ENCODE peak calls at places on chromosomes 7 and 10, in eight cellular contexts. A, X, F, N, W, I, U and L are unnamed samples.

GRCh38 chr7:36638586-36639265 is 85.6 kb downstream of the AOAH start:
- DNase-seq in A (no peak), X (no peak), F (no peak), N (no peak), W (peak), I (no peak), U (no peak), L (no peak)

GRCh38 chr7:122132341-122132740 is 11.7 kb downstream of the AASS start:
- DNase-seq in A (peak), X (no peak), F (peak), N (no peak), W (no peak), I (peak), U (no peak), L (no peak)

GRCh38 chr7:78490526-78490925 is 692.0 kb downstream of the PHTF2 start:
- DNase-seq in A (no peak), X (no peak), F (no peak), N (no peak), W (no peak), I (no peak), U (no peak), L (no peak)

GRCh38 chr10:110733256-110733952 is 89.3 kb downstream of the RBM20 start:
- DNase-seq in A (no peak), X (no peak), F (peak), N (no peak), W (no peak), I (peak), U (no peak), L (no peak)

GRCh38 chr10:97765201-97765600 is 6.6 kb downstream of the SFRP5 start:
- DNase-seq in A (no peak), X (no peak), F (no peak), N (no peak), W (peak), I (no peak), U (no peak), L (no peak)

GRCh38 chr10:118383699-118384098 is 41.6 kb upstream of the FAM204A start:
- DNase-seq in A (no peak), X (no peak), F (no peak), N (no peak), W (no peak), I (no peak), U (no peak), L (no peak)

GRCh38 chr10:5479481-5480161 is 19.7 kb downstream of the CALML5 start:
- DNase-seq in A (no peak), X (no peak), F (no peak), N (no peak), W (no peak), I (no peak), U (no peak), L (no peak)

GRCh38 chr7:134435161-134435920 is 23.6 kb downstream of the AKR1B1 start:
- DNase-seq in A (peak), X (no peak), F (peak), N (no peak), W (no peak), I (no peak), U (no peak), L (no peak)

GRCh38 chr7:137970263-137970975 is 31.5 kb downstream of the CREB3L2 start:
- DNase-seq in A (peak), X (peak), F (peak), N (peak), W (no peak), I (peak), U (no peak), L (peak)

GRCh38 chr10:83233691-83234090 is 905.6 kb upstream of the GHITM start:
- DNase-seq in A (no peak), X (no peak), F (no peak), N (no peak), W (no peak), I (no peak), U (no peak), L (no peak)

GRCh38 chr10:117535045-117535751 is 7.3 kb upstream of the EMX2 start:
- DNase-seq in A (no peak), X (no peak), F (no peak), N (no peak), W (no peak), I (no peak), U (no peak), L (no peak)

GRCh38 chr7:140928491-140929309 is 4.0 kb upstream of the BRAF start:
- DNase-seq in A (no peak), X (no peak), F (no peak), N (no peak), W (no peak), I (no peak), U (no peak), L (no peak)

GRCh38 chr7:2814186-2814530 is 29.9 kb downstream of the GNA12 start:
- DNase-seq in A (no peak), X (no peak), F (no peak), N (no peak), W (no peak), I (peak), U (no peak), L (no peak)

GRCh38 chr7:88324699-88325098 is 18.0 kb upstream of the STEAP4 start:
- DNase-seq in A (no peak), X (no peak), F (no peak), N (no peak), W (no peak), I (no peak), U (no peak), L (no peak)

GRCh38 chr10:119453313-119453712 is 89.2 kb downstream of the RGS10 start:
- DNase-seq in A (no peak), X (no peak), F (no peak), N (no peak), W (no peak), I (no peak), U (no peak), L (no peak)

GRCh38 chr10:61904711-61905445 is 3.4 kb downstream of the ARID5B start:
- DNase-seq in A (peak), X (no peak), F (peak), N (peak), W (no peak), I (peak), U (peak), L (peak)

GRCh38 chr7:26090927-26091519 is 61.0 kb upstream of the NFE2L3 start:
- DNase-seq in A (peak), X (peak), F (peak), N (peak), W (peak), I (peak), U (peak), L (peak)

GRCh38 chr7:68187549-68187948 is 1190.9 kb downstream of the TYW1 start:
- DNase-seq in A (no peak), X (no peak), F (no peak), N (no peak), W (peak), I (no peak), U (no peak), L (no peak)

GRCh38 chr7:149279111-149279743 is 17.2 kb downstream of the ZNF783 start:
- DNase-seq in A (no peak), X (no peak), F (no peak), N (no peak), W (no peak), I (no peak), U (no peak), L (no peak)

GRCh38 chr7:10685040-10685439 is 288.6 kb upstream of the PHF14 start:
- DNase-seq in A (no peak), X (no peak), F (no peak), N (no peak), W (no peak), I (no peak), U (no peak), L (no peak)

GRCh38 chr10:97584060-97584797 is at the start of gene HOGA1:
- DNase-seq in A (peak), X (no peak), F (peak), N (no peak), W (peak), I (no peak), U (no peak), L (peak)

GRCh38 chr7:16817536-16817935 is 12.7 kb upstream of the AGR2 start:
- DNase-seq in A (peak), X (no peak), F (peak), N (no peak), W (no peak), I (no peak), U (no peak), L (no peak)

GRCh38 chr10:12628964-12629766 is 279.8 kb downstream of the CAMK1D start:
- DNase-seq in A (no peak), X (no peak), F (peak), N (no peak), W (peak), I (no peak), U (no peak), L (no peak)

GRCh38 chr7:151865070-151865670 is 11.7 kb downstream of the PRKAG2 start:
- DNase-seq in A (no peak), X (no peak), F (no peak), N (no peak), W (no peak), I (no peak), U (no peak), L (no peak)

GRCh38 chr10:67606572-67606971 is 89.4 kb downstream of the CTNNA3 start:
- DNase-seq in A (peak), X (no peak), F (peak), N (no peak), W (no peak), I (peak), U (no peak), L (peak)